ENCODE peak calls at places on chromosomes 11 and 22, in nine cellular contexts. I is activated CD4-positive, alpha-beta T cell treated with anti-CD3 and anti-CD28 coated beads, Interleukin-2, amount 50 U/mL, for 24 hours; D is PC-3; S is activated T-cell treated with anti-CD3 and anti-CD28 coated beads for 1 hour; F is COR-L47; A is C1 segment of cervical spinal cord; P is Calu3; K is adrenal gland; O is NCI-H2081. Q is an unnamed sample.

GRCh38 chr11:77014669-77015068 is 19.5 kb upstream of the B3GNT6 start:
- DNase-seq in I (no peak), D (no peak), S (no peak), F (no peak), A (no peak), P (no peak), K (no peak), O (no peak), Q (no peak)

GRCh38 chr11:125263268-125263790 is 98.8 kb downstream of the PKNOX2 start:
- DNase-seq in I (no peak), D (no peak), S (no peak), F (peak; percentile 40), A (peak; percentile 18), P (no peak), K (peak; percentile 37), O (no peak), Q (no peak)

GRCh38 chr22:35477911-35478582 is 62.6 kb upstream of the RASD2 start:
- DNase-seq in I (no peak), D (peak; percentile 96), S (no peak), F (peak; percentile 94), A (no peak), P (peak; percentile 47), K (peak; percentile 89), O (peak; percentile 81), Q (peak; percentile 70)

GRCh38 chr11:46743043-46743442 is 24.0 kb downstream of the F2 start:
- DNase-seq in I (no peak), D (no peak), S (no peak), F (no peak), A (no peak), P (no peak), K (no peak), O (no peak), Q (no peak)

GRCh38 chr22:34669001-34669400 is 397.0 kb upstream of the ISX start:
- DNase-seq in I (no peak), D (no peak), S (no peak), F (no peak), A (no peak), P (no peak), K (no peak), O (no peak), Q (no peak)

GRCh38 chr22:16955678-16956210 is 52.3 kb downstream of the GAB4 start:
- DNase-seq in I (no peak), D (no peak), S (no peak), F (peak; percentile 6), A (no peak), P (no peak), K (peak; percentile 62), O (no peak), Q (no peak)

GRCh38 chr22:25402501-25403283 is 161.8 kb upstream of the GRK3 start:
- DNase-seq in I (no peak), D (peak; percentile 64), S (no peak), F (no peak), A (no peak), P (no peak), K (peak; percentile 49), O (no peak), Q (no peak)

GRCh38 chr11:34890812-34891211 is 25.4 kb downstream of the APIP start:
- DNase-seq in I (no peak), D (peak; percentile 78), S (no peak), F (peak; percentile 70), A (no peak), P (no peak), K (no peak), O (peak; percentile 53), Q (no peak)

GRCh38 chr11:134252539-134253188 is 488 bp downstream of the THYN1 start:
- DNase-seq in I (no peak), D (peak; percentile 38), S (no peak), F (peak; percentile 40), A (no peak), P (no peak), K (peak; percentile 47), O (no peak), Q (no peak)

GRCh38 chr11:12604557-12605105 is 69.6 kb upstream of the TEAD1 start:
- DNase-seq in I (no peak), D (no peak), S (no peak), F (no peak), A (no peak), P (no peak), K (no peak), O (no peak), Q (no peak)

GRCh38 chr11:91932151-91932821 is 292.3 kb upstream of the FAT3 start:
- DNase-seq in I (no peak), D (peak; percentile 80), S (no peak), F (no peak), A (no peak), P (no peak), K (no peak), O (no peak), Q (no peak)

GRCh38 chr22:17638432-17639237 is at the start of gene BCL2L13:
- DNase-seq in I (peak; percentile 81), D (peak; percentile 86), S (peak; percentile 79), F (peak; percentile 81), A (peak; percentile 75), P (peak; percentile 92), K (peak; percentile 93), O (peak; percentile 91), Q (peak; percentile 91)

GRCh38 chr22:17103351-17103750 is 17.8 kb downstream of the TMEM121B start:
- DNase-seq in I (no peak), D (no peak), S (no peak), F (no peak), A (no peak), P (no peak), K (no peak), O (no peak), Q (no peak)

GRCh38 chr11:28585007-28585406 is 476.8 kb downstream of the METTL15 start:
- DNase-seq in I (no peak), D (no peak), S (no peak), F (no peak), A (no peak), P (no peak), K (no peak), O (no peak), Q (no peak)

GRCh38 chr22:19807914-19808872 is 46.5 kb downstream of the GNB1L start:
- DNase-seq in I (no peak), D (no peak), S (no peak), F (no peak), A (no peak), P (no peak), K (no peak), O (no peak), Q (no peak)

GRCh38 chr22:40855960-40856512 is 403 bp downstream of the ST13 start:
- DNase-seq in I (no peak), D (no peak), S (peak; percentile 3), F (no peak), A (peak; percentile 71), P (peak; percentile 21), K (peak; percentile 39), O (peak; percentile 22), Q (no peak)

GRCh38 chr22:44381761-44382454 is 69.2 kb upstream of the SHISAL1 start:
- DNase-seq in I (no peak), D (no peak), S (no peak), F (no peak), A (no peak), P (no peak), K (no peak), O (peak; percentile 24), Q (no peak)

GRCh38 chr11:9827700-9828099 is 163.8 kb downstream of the SWAP70 start:
- DNase-seq in I (no peak), D (no peak), S (no peak), F (no peak), A (no peak), P (no peak), K (no peak), O (no peak), Q (no peak)

GRCh38 chr11:92246637-92247036 is 22.0 kb downstream of the FAT3 start:
- DNase-seq in I (no peak), D (no peak), S (no peak), F (no peak), A (no peak), P (no peak), K (no peak), O (no peak), Q (no peak)

GRCh38 chr11:134276396-134277175 is 407 bp downstream of the GLB1L3 start:
- DNase-seq in I (no peak), D (no peak), S (no peak), F (peak; percentile 43), A (no peak), P (no peak), K (no peak), O (peak; percentile 38), Q (no peak)